ENCODE peak calls at places on chromosomes 6 and 20, in ten cellular contexts. One of them, this sample, is unnamed.

GRCh38 chr6:139485742-139486475 is 111.5 kb upstream of the CITED2 start:
- DNase-seq in activated T-cell treated with anti-CD3 and anti-CD28 coated beads, Interleukin-2, amount 50 U/mL, for 48 hours: no peak
- DNase-seq in NCI-H1694 treated with DMSO at 0.1 percent for 48 hours: no peak
- DNase-seq in fibroblast of the conjunctiva: no peak
- DNase-seq in effector memory CD4-positive, alpha-beta T cell: no peak
- DNase-seq in T-cell: no peak
- DNase-seq in NCI-H1048: no peak
- DNase-seq in stimulated activated CD4-positive, alpha-beta T cell treated with anti-CD3 and anti-CD28 coated beads, Interleukin-12 subunit alpha, Interleukin-12 subunit beta, amount 100 ng/mL, for 4 hours: no peak
- DNase-seq in GM04504: no peak
- DNase-seq in nephron progenitor cell: peak
- DNase-seq in this sample: no peak

GRCh38 chr6:13268914-13269532 is 59.3 kb downstream of the TBC1D7 start:
- DNase-seq in NCI-H1694 treated with DMSO at 0.1 percent for 48 hours: no peak
- DNase-seq in fibroblast of the conjunctiva: no peak
- DNase-seq in effector memory CD4-positive, alpha-beta T cell: no peak
- DNase-seq in nephron progenitor cell: no peak
- DNase-seq in activated T-cell treated with anti-CD3 and anti-CD28 coated beads, Interleukin-2, amount 50 U/mL, for 48 hours: no peak
- DNase-seq in GM04504: peak
- DNase-seq in NCI-H1048: no peak
- DNase-seq in T-cell: no peak
- DNase-seq in stimulated activated CD4-positive, alpha-beta T cell treated with anti-CD3 and anti-CD28 coated beads, Interleukin-12 subunit alpha, Interleukin-12 subunit beta, amount 100 ng/mL, for 4 hours: no peak
- DNase-seq in this sample: no peak

GRCh38 chr6:161748535-161749386 is 474.9 kb upstream of the AGPAT4 start:
- DNase-seq in NCI-H1694 treated with DMSO at 0.1 percent for 48 hours: no peak
- DNase-seq in fibroblast of the conjunctiva: peak
- DNase-seq in stimulated activated CD4-positive, alpha-beta T cell treated with anti-CD3 and anti-CD28 coated beads, Interleukin-12 subunit alpha, Interleukin-12 subunit beta, amount 100 ng/mL, for 4 hours: peak
- DNase-seq in effector memory CD4-positive, alpha-beta T cell: no peak
- DNase-seq in NCI-H1048: no peak
- DNase-seq in nephron progenitor cell: peak
- DNase-seq in T-cell: no peak
- DNase-seq in activated T-cell treated with anti-CD3 and anti-CD28 coated beads, Interleukin-2, amount 50 U/mL, for 48 hours: peak
- DNase-seq in GM04504: no peak
- DNase-seq in this sample: no peak

GRCh38 chr6:149080511-149080910 is 237.0 kb upstream of the TAB2 start:
- DNase-seq in NCI-H1048: no peak
- DNase-seq in activated T-cell treated with anti-CD3 and anti-CD28 coated beads, Interleukin-2, amount 50 U/mL, for 48 hours: no peak
- DNase-seq in T-cell: no peak
- DNase-seq in fibroblast of the conjunctiva: peak
- DNase-seq in stimulated activated CD4-positive, alpha-beta T cell treated with anti-CD3 and anti-CD28 coated beads, Interleukin-12 subunit alpha, Interleukin-12 subunit beta, amount 100 ng/mL, for 4 hours: no peak
- DNase-seq in GM04504: peak
- DNase-seq in effector memory CD4-positive, alpha-beta T cell: no peak
- DNase-seq in NCI-H1694 treated with DMSO at 0.1 percent for 48 hours: no peak
- DNase-seq in nephron progenitor cell: no peak
- DNase-seq in this sample: no peak

GRCh38 chr20:46438156-46438750 is 31.8 kb upstream of the ELMO2 start:
- DNase-seq in effector memory CD4-positive, alpha-beta T cell: no peak
- DNase-seq in GM04504: peak
- DNase-seq in NCI-H1694 treated with DMSO at 0.1 percent for 48 hours: peak
- DNase-seq in T-cell: peak
- DNase-seq in activated T-cell treated with anti-CD3 and anti-CD28 coated beads, Interleukin-2, amount 50 U/mL, for 48 hours: peak
- DNase-seq in NCI-H1048: no peak
- DNase-seq in stimulated activated CD4-positive, alpha-beta T cell treated with anti-CD3 and anti-CD28 coated beads, Interleukin-12 subunit alpha, Interleukin-12 subunit beta, amount 100 ng/mL, for 4 hours: no peak
- DNase-seq in nephron progenitor cell: no peak
- DNase-seq in fibroblast of the conjunctiva: peak
- DNase-seq in this sample: no peak

GRCh38 chr6:156887623-156888269 is 110.6 kb downstream of the ARID1B start:
- DNase-seq in NCI-H1694 treated with DMSO at 0.1 percent for 48 hours: no peak
- DNase-seq in T-cell: no peak
- DNase-seq in stimulated activated CD4-positive, alpha-beta T cell treated with anti-CD3 and anti-CD28 coated beads, Interleukin-12 subunit alpha, Interleukin-12 subunit beta, amount 100 ng/mL, for 4 hours: no peak
- DNase-seq in nephron progenitor cell: no peak
- DNase-seq in NCI-H1048: no peak
- DNase-seq in fibroblast of the conjunctiva: no peak
- DNase-seq in effector memory CD4-positive, alpha-beta T cell: no peak
- DNase-seq in GM04504: no peak
- DNase-seq in activated T-cell treated with anti-CD3 and anti-CD28 coated beads, Interleukin-2, amount 50 U/mL, for 48 hours: no peak
- DNase-seq in this sample: no peak

GRCh38 chr6:162728177-162728571 is 400 bp downstream of the PACRG start:
- DNase-seq in stimulated activated CD4-positive, alpha-beta T cell treated with anti-CD3 and anti-CD28 coated beads, Interleukin-12 subunit alpha, Interleukin-12 subunit beta, amount 100 ng/mL, for 4 hours: no peak
- DNase-seq in T-cell: no peak
- DNase-seq in NCI-H1048: no peak
- DNase-seq in nephron progenitor cell: peak
- DNase-seq in GM04504: no peak
- DNase-seq in effector memory CD4-positive, alpha-beta T cell: no peak
- DNase-seq in activated T-cell treated with anti-CD3 and anti-CD28 coated beads, Interleukin-2, amount 50 U/mL, for 48 hours: no peak
- DNase-seq in NCI-H1694 treated with DMSO at 0.1 percent for 48 hours: no peak
- DNase-seq in fibroblast of the conjunctiva: no peak
- DNase-seq in this sample: no peak

GRCh38 chr6:5567352-5567751 is 306.0 kb downstream of the FARS2 start:
- DNase-seq in effector memory CD4-positive, alpha-beta T cell: no peak
- DNase-seq in fibroblast of the conjunctiva: no peak
- DNase-seq in activated T-cell treated with anti-CD3 and anti-CD28 coated beads, Interleukin-2, amount 50 U/mL, for 48 hours: no peak
- DNase-seq in NCI-H1048: no peak
- DNase-seq in T-cell: no peak
- DNase-seq in GM04504: no peak
- DNase-seq in stimulated activated CD4-positive, alpha-beta T cell treated with anti-CD3 and anti-CD28 coated beads, Interleukin-12 subunit alpha, Interleukin-12 subunit beta, amount 100 ng/mL, for 4 hours: no peak
- DNase-seq in nephron progenitor cell: no peak
- DNase-seq in NCI-H1694 treated with DMSO at 0.1 percent for 48 hours: no peak
- DNase-seq in this sample: no peak

GRCh38 chr20:58349586-58349985 is 39.4 kb upstream of the VAPB start:
- DNase-seq in activated T-cell treated with anti-CD3 and anti-CD28 coated beads, Interleukin-2, amount 50 U/mL, for 48 hours: no peak
- DNase-seq in stimulated activated CD4-positive, alpha-beta T cell treated with anti-CD3 and anti-CD28 coated beads, Interleukin-12 subunit alpha, Interleukin-12 subunit beta, amount 100 ng/mL, for 4 hours: no peak
- DNase-seq in nephron progenitor cell: no peak
- DNase-seq in NCI-H1048: no peak
- DNase-seq in T-cell: no peak
- DNase-seq in effector memory CD4-positive, alpha-beta T cell: no peak
- DNase-seq in fibroblast of the conjunctiva: peak
- DNase-seq in NCI-H1694 treated with DMSO at 0.1 percent for 48 hours: no peak
- DNase-seq in GM04504: no peak
- DNase-seq in this sample: no peak

GRCh38 chr6:167652701-167653095 is 174.0 kb upstream of the AFDN start:
- DNase-seq in GM04504: no peak
- DNase-seq in NCI-H1048: no peak
- DNase-seq in activated T-cell treated with anti-CD3 and anti-CD28 coated beads, Interleukin-2, amount 50 U/mL, for 48 hours: no peak
- DNase-seq in NCI-H1694 treated with DMSO at 0.1 percent for 48 hours: no peak
- DNase-seq in fibroblast of the conjunctiva: no peak
- DNase-seq in T-cell: no peak
- DNase-seq in effector memory CD4-positive, alpha-beta T cell: no peak
- DNase-seq in stimulated activated CD4-positive, alpha-beta T cell treated with anti-CD3 and anti-CD28 coated beads, Interleukin-12 subunit alpha, Interleukin-12 subunit beta, amount 100 ng/mL, for 4 hours: no peak
- DNase-seq in nephron progenitor cell: no peak
- DNase-seq in this sample: no peak

GRCh38 chr6:69162811-69163210 is 527.7 kb downstream of the ADGRB3 start:
- DNase-seq in stimulated activated CD4-positive, alpha-beta T cell treated with anti-CD3 and anti-CD28 coated beads, Interleukin-12 subunit alpha, Interleukin-12 subunit beta, amount 100 ng/mL, for 4 hours: no peak
- DNase-seq in GM04504: no peak
- DNase-seq in T-cell: no peak
- DNase-seq in fibroblast of the conjunctiva: no peak
- DNase-seq in activated T-cell treated with anti-CD3 and anti-CD28 coated beads, Interleukin-2, amount 50 U/mL, for 48 hours: no peak
- DNase-seq in nephron progenitor cell: no peak
- DNase-seq in NCI-H1694 treated with DMSO at 0.1 percent for 48 hours: no peak
- DNase-seq in NCI-H1048: no peak
- DNase-seq in effector memory CD4-positive, alpha-beta T cell: no peak
- DNase-seq in this sample: no peak

GRCh38 chr6:134195164-134195906 is 122.6 kb downstream of the SGK1 start:
- DNase-seq in nephron progenitor cell: no peak
- DNase-seq in stimulated activated CD4-positive, alpha-beta T cell treated with anti-CD3 and anti-CD28 coated beads, Interleukin-12 subunit alpha, Interleukin-12 subunit beta, amount 100 ng/mL, for 4 hours: no peak
- DNase-seq in fibroblast of the conjunctiva: peak
- DNase-seq in NCI-H1048: no peak
- DNase-seq in T-cell: no peak
- DNase-seq in NCI-H1694 treated with DMSO at 0.1 percent for 48 hours: no peak
- DNase-seq in effector memory CD4-positive, alpha-beta T cell: no peak
- DNase-seq in GM04504: no peak
- DNase-seq in activated T-cell treated with anti-CD3 and anti-CD28 coated beads, Interleukin-2, amount 50 U/mL, for 48 hours: no peak
- DNase-seq in this sample: no peak

GRCh38 chr20:10655723-10656122 is 18.1 kb downstream of the JAG1 start:
- DNase-seq in stimulated activated CD4-positive, alpha-beta T cell treated with anti-CD3 and anti-CD28 coated beads, Interleukin-12 subunit alpha, Interleukin-12 subunit beta, amount 100 ng/mL, for 4 hours: no peak
- DNase-seq in GM04504: no peak
- DNase-seq in T-cell: no peak
- DNase-seq in fibroblast of the conjunctiva: no peak
- DNase-seq in activated T-cell treated with anti-CD3 and anti-CD28 coated beads, Interleukin-2, amount 50 U/mL, for 48 hours: no peak
- DNase-seq in NCI-H1048: no peak
- DNase-seq in effector memory CD4-positive, alpha-beta T cell: no peak
- DNase-seq in NCI-H1694 treated with DMSO at 0.1 percent for 48 hours: no peak
- DNase-seq in nephron progenitor cell: peak
- DNase-seq in this sample: no peak

GRCh38 chr6:82589509-82590206 is 226.0 kb downstream of the TPBG start:
- DNase-seq in fibroblast of the conjunctiva: peak
- DNase-seq in NCI-H1694 treated with DMSO at 0.1 percent for 48 hours: no peak
- DNase-seq in nephron progenitor cell: no peak
- DNase-seq in effector memory CD4-positive, alpha-beta T cell: no peak
- DNase-seq in activated T-cell treated with anti-CD3 and anti-CD28 coated beads, Interleukin-2, amount 50 U/mL, for 48 hours: peak
- DNase-seq in stimulated activated CD4-positive, alpha-beta T cell treated with anti-CD3 and anti-CD28 coated beads, Interleukin-12 subunit alpha, Interleukin-12 subunit beta, amount 100 ng/mL, for 4 hours: no peak
- DNase-seq in NCI-H1048: no peak
- DNase-seq in T-cell: no peak
- DNase-seq in GM04504: peak
- DNase-seq in this sample: no peak

GRCh38 chr6:35412102-35412501 is 40.0 kb upstream of the FANCE start:
- DNase-seq in fibroblast of the conjunctiva: no peak
- DNase-seq in T-cell: no peak
- DNase-seq in stimulated activated CD4-positive, alpha-beta T cell treated with anti-CD3 and anti-CD28 coated beads, Interleukin-12 subunit alpha, Interleukin-12 subunit beta, amount 100 ng/mL, for 4 hours: no peak
- DNase-seq in NCI-H1694 treated with DMSO at 0.1 percent for 48 hours: no peak
- DNase-seq in GM04504: no peak
- DNase-seq in effector memory CD4-positive, alpha-beta T cell: no peak
- DNase-seq in nephron progenitor cell: no peak
- DNase-seq in NCI-H1048: no peak
- DNase-seq in activated T-cell treated with anti-CD3 and anti-CD28 coated beads, Interleukin-2, amount 50 U/mL, for 48 hours: no peak
- DNase-seq in this sample: no peak

GRCh38 chr20:52104546-52105044 is 87.0 kb downstream of the ZFP64 start:
- DNase-seq in T-cell: no peak
- DNase-seq in stimulated activated CD4-positive, alpha-beta T cell treated with anti-CD3 and anti-CD28 coated beads, Interleukin-12 subunit alpha, Interleukin-12 subunit beta, amount 100 ng/mL, for 4 hours: no peak
- DNase-seq in NCI-H1048: no peak
- DNase-seq in activated T-cell treated with anti-CD3 and anti-CD28 coated beads, Interleukin-2, amount 50 U/mL, for 48 hours: peak
- DNase-seq in effector memory CD4-positive, alpha-beta T cell: no peak
- DNase-seq in GM04504: no peak
- DNase-seq in fibroblast of the conjunctiva: no peak
- DNase-seq in nephron progenitor cell: peak
- DNase-seq in NCI-H1694 treated with DMSO at 0.1 percent for 48 hours: no peak
- DNase-seq in this sample: no peak

GRCh38 chr6:167153523-167153959 is 4.2 kb downstream of the GPR31 start:
- DNase-seq in NCI-H1694 treated with DMSO at 0.1 percent for 48 hours: no peak
- DNase-seq in T-cell: no peak
- DNase-seq in effector memory CD4-positive, alpha-beta T cell: no peak
- DNase-seq in nephron progenitor cell: no peak
- DNase-seq in stimulated activated CD4-positive, alpha-beta T cell treated with anti-CD3 and anti-CD28 coated beads, Interleukin-12 subunit alpha, Interleukin-12 subunit beta, amount 100 ng/mL, for 4 hours: no peak
- DNase-seq in GM04504: no peak
- DNase-seq in NCI-H1048: no peak
- DNase-seq in activated T-cell treated with anti-CD3 and anti-CD28 coated beads, Interleukin-2, amount 50 U/mL, for 48 hours: no peak
- DNase-seq in fibroblast of the conjunctiva: no peak
- DNase-seq in this sample: peak

GRCh38 chr20:44955270-44955669 is 4.9 kb downstream of the TOMM34 start:
- DNase-seq in activated T-cell treated with anti-CD3 and anti-CD28 coated beads, Interleukin-2, amount 50 U/mL, for 48 hours: no peak
- DNase-seq in NCI-H1694 treated with DMSO at 0.1 percent for 48 hours: no peak
- DNase-seq in fibroblast of the conjunctiva: no peak
- DNase-seq in NCI-H1048: no peak
- DNase-seq in nephron progenitor cell: no peak
- DNase-seq in stimulated activated CD4-positive, alpha-beta T cell treated with anti-CD3 and anti-CD28 coated beads, Interleukin-12 subunit alpha, Interleukin-12 subunit beta, amount 100 ng/mL, for 4 hours: no peak
- DNase-seq in GM04504: no peak
- DNase-seq in effector memory CD4-positive, alpha-beta T cell: no peak
- DNase-seq in T-cell: no peak
- DNase-seq in this sample: peak

GRCh38 chr20:35561268-35561667 is 19.4 kb downstream of the ERGIC3 start:
- DNase-seq in effector memory CD4-positive, alpha-beta T cell: no peak
- DNase-seq in NCI-H1694 treated with DMSO at 0.1 percent for 48 hours: no peak
- DNase-seq in stimulated activated CD4-positive, alpha-beta T cell treated with anti-CD3 and anti-CD28 coated beads, Interleukin-12 subunit alpha, Interleukin-12 subunit beta, amount 100 ng/mL, for 4 hours: no peak
- DNase-seq in fibroblast of the conjunctiva: peak
- DNase-seq in NCI-H1048: no peak
- DNase-seq in T-cell: no peak
- DNase-seq in nephron progenitor cell: peak
- DNase-seq in activated T-cell treated with anti-CD3 and anti-CD28 coated beads, Interleukin-2, amount 50 U/mL, for 48 hours: peak
- DNase-seq in GM04504: peak
- DNase-seq in this sample: peak

GRCh38 chr6:101689156-101689555 is 295.6 kb downstream of the GRIK2 start:
- DNase-seq in fibroblast of the conjunctiva: no peak
- DNase-seq in stimulated activated CD4-positive, alpha-beta T cell treated with anti-CD3 and anti-CD28 coated beads, Interleukin-12 subunit alpha, Interleukin-12 subunit beta, amount 100 ng/mL, for 4 hours: no peak
- DNase-seq in NCI-H1694 treated with DMSO at 0.1 percent for 48 hours: no peak
- DNase-seq in GM04504: no peak
- DNase-seq in nephron progenitor cell: no peak
- DNase-seq in T-cell: no peak
- DNase-seq in NCI-H1048: no peak
- DNase-seq in activated T-cell treated with anti-CD3 and anti-CD28 coated beads, Interleukin-2, amount 50 U/mL, for 48 hours: no peak
- DNase-seq in effector memory CD4-positive, alpha-beta T cell: no peak
- DNase-seq in this sample: no peak

GRCh38 chr6:145427232-145427631 is 308.1 kb downstream of the EPM2A start:
- DNase-seq in nephron progenitor cell: no peak
- DNase-seq in GM04504: no peak
- DNase-seq in NCI-H1048: no peak
- DNase-seq in activated T-cell treated with anti-CD3 and anti-CD28 coated beads, Interleukin-2, amount 50 U/mL, for 48 hours: no peak
- DNase-seq in effector memory CD4-positive, alpha-beta T cell: no peak
- DNase-seq in T-cell: no peak
- DNase-seq in NCI-H1694 treated with DMSO at 0.1 percent for 48 hours: no peak
- DNase-seq in stimulated activated CD4-positive, alpha-beta T cell treated with anti-CD3 and anti-CD28 coated beads, Interleukin-12 subunit alpha, Interleukin-12 subunit beta, amount 100 ng/mL, for 4 hours: no peak
- DNase-seq in fibroblast of the conjunctiva: no peak
- DNase-seq in this sample: no peak

GRCh38 chr20:37886851-37887297 is 16.1 kb upstream of the VSTM2L start:
- DNase-seq in NCI-H1048: no peak
- DNase-seq in fibroblast of the conjunctiva: no peak
- DNase-seq in NCI-H1694 treated with DMSO at 0.1 percent for 48 hours: no peak
- DNase-seq in stimulated activated CD4-positive, alpha-beta T cell treated with anti-CD3 and anti-CD28 coated beads, Interleukin-12 subunit alpha, Interleukin-12 subunit beta, amount 100 ng/mL, for 4 hours: no peak
- DNase-seq in activated T-cell treated with anti-CD3 and anti-CD28 coated beads, Interleukin-2, amount 50 U/mL, for 48 hours: no peak
- DNase-seq in effector memory CD4-positive, alpha-beta T cell: no peak
- DNase-seq in T-cell: no peak
- DNase-seq in GM04504: no peak
- DNase-seq in nephron progenitor cell: no peak
- DNase-seq in this sample: no peak

GRCh38 chr20:7161690-7162089 is 394.2 kb downstream of the BMP2 start:
- DNase-seq in nephron progenitor cell: no peak
- DNase-seq in fibroblast of the conjunctiva: no peak
- DNase-seq in GM04504: no peak
- DNase-seq in stimulated activated CD4-positive, alpha-beta T cell treated with anti-CD3 and anti-CD28 coated beads, Interleukin-12 subunit alpha, Interleukin-12 subunit beta, amount 100 ng/mL, for 4 hours: no peak
- DNase-seq in NCI-H1694 treated with DMSO at 0.1 percent for 48 hours: no peak
- DNase-seq in T-cell: no peak
- DNase-seq in NCI-H1048: no peak
- DNase-seq in effector memory CD4-positive, alpha-beta T cell: no peak
- DNase-seq in activated T-cell treated with anti-CD3 and anti-CD28 coated beads, Interleukin-2, amount 50 U/mL, for 48 hours: no peak
- DNase-seq in this sample: no peak

GRCh38 chr6:131029661-131030297 is 33.3 kb downstream of the EPB41L2 start:
- DNase-seq in NCI-H1048: no peak
- DNase-seq in activated T-cell treated with anti-CD3 and anti-CD28 coated beads, Interleukin-2, amount 50 U/mL, for 48 hours: no peak
- DNase-seq in fibroblast of the conjunctiva: no peak
- DNase-seq in NCI-H1694 treated with DMSO at 0.1 percent for 48 hours: no peak
- DNase-seq in nephron progenitor cell: no peak
- DNase-seq in effector memory CD4-positive, alpha-beta T cell: no peak
- DNase-seq in GM04504: no peak
- DNase-seq in T-cell: no peak
- DNase-seq in stimulated activated CD4-positive, alpha-beta T cell treated with anti-CD3 and anti-CD28 coated beads, Interleukin-12 subunit alpha, Interleukin-12 subunit beta, amount 100 ng/mL, for 4 hours: no peak
- DNase-seq in this sample: no peak

GRCh38 chr6:67640462-67640861 is 994.6 kb upstream of the ADGRB3 start:
- DNase-seq in GM04504: no peak
- DNase-seq in activated T-cell treated with anti-CD3 and anti-CD28 coated beads, Interleukin-2, amount 50 U/mL, for 48 hours: no peak
- DNase-seq in fibroblast of the conjunctiva: no peak
- DNase-seq in NCI-H1694 treated with DMSO at 0.1 percent for 48 hours: no peak
- DNase-seq in NCI-H1048: no peak
- DNase-seq in nephron progenitor cell: no peak
- DNase-seq in effector memory CD4-positive, alpha-beta T cell: no peak
- DNase-seq in stimulated activated CD4-positive, alpha-beta T cell treated with anti-CD3 and anti-CD28 coated beads, Interleukin-12 subunit alpha, Interleukin-12 subunit beta, amount 100 ng/mL, for 4 hours: no peak
- DNase-seq in T-cell: no peak
- DNase-seq in this sample: no peak

GRCh38 chr20:561437-562231 is 18.0 kb upstream of the CSNK2A1 start:
- DNase-seq in fibroblast of the conjunctiva: peak
- DNase-seq in NCI-H1694 treated with DMSO at 0.1 percent for 48 hours: peak
- DNase-seq in NCI-H1048: peak
- DNase-seq in T-cell: no peak
- DNase-seq in activated T-cell treated with anti-CD3 and anti-CD28 coated beads, Interleukin-2, amount 50 U/mL, for 48 hours: peak
- DNase-seq in effector memory CD4-positive, alpha-beta T cell: no peak
- DNase-seq in GM04504: peak
- DNase-seq in stimulated activated CD4-positive, alpha-beta T cell treated with anti-CD3 and anti-CD28 coated beads, Interleukin-12 subunit alpha, Interleukin-12 subunit beta, amount 100 ng/mL, for 4 hours: peak
- DNase-seq in nephron progenitor cell: peak
- DNase-seq in this sample: peak

GRCh38 chr6:132259070-132259469 is 142.2 kb downstream of the MOXD1 start:
- DNase-seq in T-cell: no peak
- DNase-seq in fibroblast of the conjunctiva: peak
- DNase-seq in effector memory CD4-positive, alpha-beta T cell: no peak
- DNase-seq in nephron progenitor cell: no peak
- DNase-seq in stimulated activated CD4-positive, alpha-beta T cell treated with anti-CD3 and anti-CD28 coated beads, Interleukin-12 subunit alpha, Interleukin-12 subunit beta, amount 100 ng/mL, for 4 hours: no peak
- DNase-seq in activated T-cell treated with anti-CD3 and anti-CD28 coated beads, Interleukin-2, amount 50 U/mL, for 48 hours: no peak
- DNase-seq in NCI-H1048: no peak
- DNase-seq in GM04504: no peak
- DNase-seq in NCI-H1694 treated with DMSO at 0.1 percent for 48 hours: no peak
- DNase-seq in this sample: no peak

GRCh38 chr20:21781446-21782075 is 76.1 kb downstream of the PAX1 start:
- DNase-seq in stimulated activated CD4-positive, alpha-beta T cell treated with anti-CD3 and anti-CD28 coated beads, Interleukin-12 subunit alpha, Interleukin-12 subunit beta, amount 100 ng/mL, for 4 hours: no peak
- DNase-seq in NCI-H1694 treated with DMSO at 0.1 percent for 48 hours: no peak
- DNase-seq in T-cell: no peak
- DNase-seq in nephron progenitor cell: no peak
- DNase-seq in GM04504: no peak
- DNase-seq in NCI-H1048: no peak
- DNase-seq in activated T-cell treated with anti-CD3 and anti-CD28 coated beads, Interleukin-2, amount 50 U/mL, for 48 hours: no peak
- DNase-seq in effector memory CD4-positive, alpha-beta T cell: no peak
- DNase-seq in fibroblast of the conjunctiva: no peak
- DNase-seq in this sample: no peak